ENCODE peak calls at places on chromosome 6, in nine cellular contexts. I, F, G, W, E, L, P, K and T are unnamed samples.

GRCh38 chr6:42420741-42421140 is 31.0 kb downstream of the TRERF1 start:
- DNase-seq in L (no peak), F (no peak), E (no peak), W (no peak), P (no peak), G (no peak), K (no peak), I (no peak), T (no peak)

GRCh38 chr6:53313784-53314382 is 34.9 kb downstream of the ELOVL5 start:
- DNase-seq in K (peak; percentile 74), E (no peak), I (no peak), G (no peak), W (peak; percentile 48), F (no peak), P (no peak), L (no peak), T (peak; percentile 82)

GRCh38 chr6:10582774-10583508 is 61.8 kb downstream of the GCNT2 start:
- DNase-seq in F (no peak), I (peak; percentile 99), E (no peak), W (no peak), G (no peak), L (no peak), K (no peak), P (peak; percentile 52), T (no peak)

GRCh38 chr6:34062815-34063214 is 83.1 kb downstream of the GRM4 start:
- DNase-seq in W (no peak), K (no peak), P (no peak), E (no peak), G (no peak), F (no peak), I (no peak), L (no peak), T (no peak)

GRCh38 chr6:111573118-111573883 is 32.4 kb downstream of the TRAF3IP2 start:
- DNase-seq in E (no peak), P (no peak), L (no peak), W (no peak), K (peak; percentile 81), G (no peak), F (no peak), I (peak; percentile 66), T (peak; percentile 69)

GRCh38 chr6:87789198-87789899 is 87.3 kb upstream of the AKIRIN2 start:
- DNase-seq in F (no peak), W (no peak), K (peak; percentile 73), G (no peak), L (no peak), I (peak; percentile 55), E (no peak), P (no peak), T (peak; percentile 75)

GRCh38 chr6:157054531-157054979 is 268.8 kb downstream of the TMEM242 start:
- DNase-seq in I (no peak), G (no peak), L (no peak), K (no peak), E (no peak), W (no peak), F (peak; percentile 36), P (no peak), T (no peak)

GRCh38 chr6:52661551-52661950 is 9.4 kb upstream of the TMEM14A start:
- DNase-seq in K (no peak), W (no peak), G (no peak), P (no peak), E (no peak), L (no peak), F (no peak), I (peak; percentile 87), T (no peak)

GRCh38 chr6:46808806-46809205 is 15.6 kb downstream of the MEP1A start:
- DNase-seq in I (no peak), F (no peak), P (no peak), E (no peak), L (no peak), K (no peak), W (no peak), G (no peak), T (no peak)